ENCODE peak calls at places on chromosomes 1 and 21, in four cellular contexts. M is MM.1S, P is foreskin fibroblast, R is ACHN. W is an unnamed sample.

GRCh38 chr1:200776949-200777348 is 38.3 kb downstream of the CAMSAP2 start:
- DNase-seq in M (no peak), P (peak), R (no peak), W (no peak)

GRCh38 chr1:107139833-107140702 is 771 bp upstream of the NTNG1 start:
- DNase-seq in M (no peak), P (peak), R (peak), W (peak)

GRCh38 chr1:19635646-19636045 is 8.5 kb upstream of the NBL1 start:
- DNase-seq in M (no peak), P (peak), R (peak), W (no peak)

GRCh38 chr21:41727784-41728763 is 38.8 kb downstream of the RIPK4 start:
- DNase-seq in M (no peak), P (no peak), R (no peak), W (no peak)

GRCh38 chr1:220813013-220813412 is 26.3 kb downstream of the MTARC1 start:
- DNase-seq in M (no peak), P (no peak), R (no peak), W (no peak)

GRCh38 chr1:54245501-54245900 is 45.5 kb downstream of the MRPL37 start:
- DNase-seq in M (no peak), P (peak), R (no peak), W (no peak)

GRCh38 chr1:49864597-49864996 is 159.2 kb downstream of the AGBL4 start:
- DNase-seq in M (no peak), P (no peak), R (no peak), W (no peak)

GRCh38 chr21:14766241-14766640 is 220.1 kb upstream of the SAMSN1 start:
- DNase-seq in M (no peak), P (no peak), R (no peak), W (no peak)

GRCh38 chr1:22747021-22747734 is 36.5 kb downstream of the EPHB2 start:
- DNase-seq in M (no peak), P (peak), R (peak), W (no peak)

GRCh38 chr1:92410706-92411105 is 76.0 kb downstream of the GFI1 start:
- DNase-seq in M (no peak), P (no peak), R (no peak), W (no peak)

GRCh38 chr1:45405636-45406035 is 65.4 kb upstream of the MUTYH start:
- DNase-seq in M (no peak), P (no peak), R (no peak), W (no peak)

GRCh38 chr1:228975238-228975929 is 240.1 kb downstream of the RHOU start:
- DNase-seq in M (no peak), P (no peak), R (no peak), W (no peak)

GRCh38 chr1:11233208-11233607 is 29.1 kb downstream of the MTOR start:
- DNase-seq in M (no peak), P (no peak), R (no peak), W (no peak)

W was measured in nephron progenitor cell.